ENCODE peak calls at places on chromosomes 6 and 20, in four cellular contexts. F, I, M and H are unnamed samples.
A peak's percentile ranks its signal among the peaks of the same experiment; 100 is the strongest.

GRCh38 chr6:149716584-149716983 is 1.3 kb downstream of the LATS1 start:
- DNase-seq in F (no peak), I (no peak), M (no peak), H (no peak)

GRCh38 chr6:79684821-79685220 is 53.7 kb downstream of the SH3BGRL2 start:
- DNase-seq in F (no peak), I (no peak), M (no peak), H (no peak)

GRCh38 chr6:119067091-119067490 is 11.4 kb downstream of the FAM184A start:
- DNase-seq in F (no peak), I (no peak), M (no peak), H (no peak)

GRCh38 chr20:40493071-40493470 is 196.0 kb downstream of the MAFB start:
- DNase-seq in F (no peak), I (no peak), M (no peak), H (no peak)

GRCh38 chr6:30101423-30101938 is 11.4 kb downstream of the TRIM31 start:
- DNase-seq in F (no peak), I (peak; percentile 31), M (no peak), H (no peak)

GRCh38 chr6:28589234-28589951 is 63.7 kb downstream of the GPX5 start:
- DNase-seq in F (peak; percentile 58), I (peak; percentile 54), M (peak; percentile 15), H (peak; percentile 92)

GRCh38 chr20:2387180-2387577 is 6.5 kb downstream of the TGM6 start:
- DNase-seq in F (peak; percentile 57), I (peak; percentile 60), M (peak; percentile 29), H (peak; percentile 76)

GRCh38 chr20:41213150-41213820 is 75.9 kb downstream of the PLCG1 start:
- DNase-seq in F (no peak), I (no peak), M (no peak), H (no peak)

GRCh38 chr20:46122071-46122470 is 4.0 kb downstream of the CD40 start:
- DNase-seq in F (no peak), I (no peak), M (no peak), H (no peak)

GRCh38 chr6:112640895-112641294 is 293.8 kb downstream of the RFPL4B start:
- DNase-seq in F (no peak), I (no peak), M (no peak), H (no peak)

GRCh38 chr20:2230671-2231488 is 64.9 kb upstream of the TGM3 start:
- DNase-seq in F (no peak), I (no peak), M (no peak), H (no peak)

GRCh38 chr6:10419749-10420545 is 5.1 kb upstream of the TFAP2A start:
- DNase-seq in F (no peak), I (peak; percentile 27), M (no peak), H (peak; percentile 50)

GRCh38 chr20:36941403-36941835 is 10.1 kb downstream of the SAMHD1 start:
- DNase-seq in F (no peak), I (no peak), M (no peak), H (no peak)

GRCh38 chr6:32529697-32530429 is at the start of gene HLA-DRB5:
- DNase-seq in F (no peak), I (peak; percentile 15), M (no peak), H (peak; percentile 86)